ENCODE peak calls at places on chromosomes 12 and 14, in seven cellular contexts. X is hypothalamus, N is GM03348, D is nucleus accumbens, W is DMS153, M is RWPE2, C is substantia nigra. V is an unnamed sample.

GRCh38 chr14:49926803-49927202 is 33.9 kb downstream of the ARF6 start:
- DNase-seq in X (no peak), N (no peak), D (no peak), W (no peak), M (no peak), C (no peak), V (no peak)

GRCh38 chr12:4031703-4032291 is 158.6 kb upstream of the PARP11 start:
- DNase-seq in X (no peak), N (no peak), D (no peak), W (no peak), M (peak; percentile 86), C (no peak), V (no peak)

GRCh38 chr12:6963016-6963731 is 7.3 kb downstream of the PHB2 start:
- DNase-seq in X (no peak), N (no peak), D (no peak), W (peak; percentile 93), M (peak; percentile 96), C (no peak), V (no peak)

GRCh38 chr12:30180602-30181001 is 396.9 kb upstream of the TMTC1 start:
- DNase-seq in X (no peak), N (no peak), D (no peak), W (no peak), M (no peak), C (no peak), V (no peak)

GRCh38 chr14:62670526-62670925 is 374.7 kb downstream of the KCNH5 start:
- DNase-seq in X (no peak), N (no peak), D (no peak), W (no peak), M (no peak), C (no peak), V (no peak)

GRCh38 chr12:65725376-65725775 is 98.9 kb upstream of the HMGA2 start:
- DNase-seq in X (no peak), N (peak; percentile 43), D (no peak), W (no peak), M (no peak), C (no peak), V (no peak)

GRCh38 chr12:11014234-11014633 is 8.2 kb downstream of the TAS2R19 start:
- DNase-seq in X (no peak), N (no peak), D (no peak), W (no peak), M (no peak), C (no peak), V (no peak)

GRCh38 chr12:8860165-8860961 is 37.9 kb downstream of the A2ML1 start:
- DNase-seq in X (no peak), N (peak; percentile 66), D (no peak), W (no peak), M (no peak), C (no peak), V (no peak)

GRCh38 chr14:105150026-105150367 is 18.6 kb downstream of the JAG2 start:
- DNase-seq in X (no peak), N (no peak), D (no peak), W (no peak), M (peak; percentile 70), C (no peak), V (no peak)

GRCh38 chr12:42510823-42511222 is 78.7 kb downstream of the PRICKLE1 start:
- DNase-seq in X (no peak), N (no peak), D (no peak), W (no peak), M (no peak), C (no peak), V (no peak)

GRCh38 chr14:34368115-34368970 is 93.7 kb downstream of the SPTSSA start:
- DNase-seq in X (no peak), N (peak; percentile 70), D (no peak), W (peak; percentile 55), M (no peak), C (no peak), V (no peak)

GRCh38 chr12:7012024-7012607 is 6.2 kb downstream of the LPCAT3 start:
- DNase-seq in X (no peak), N (no peak), D (no peak), W (no peak), M (no peak), C (no peak), V (no peak)

GRCh38 chr12:70664463-70664862 is 27.2 kb upstream of the PTPRB start:
- DNase-seq in X (no peak), N (no peak), D (no peak), W (no peak), M (no peak), C (no peak), V (no peak)

GRCh38 chr12:47717443-47718193 is 7.7 kb downstream of the ENDOU start:
- DNase-seq in X (peak; percentile 30), N (peak; percentile 94), D (peak; percentile 25), W (peak; percentile 69), M (no peak), C (peak; percentile 79), V (peak; percentile 74)

GRCh38 chr12:62259311-62259992 is 752 bp upstream of the USP15 start:
- DNase-seq in X (no peak), N (no peak), D (no peak), W (peak; percentile 65), M (no peak), C (no peak), V (no peak)

GRCh38 chr14:67517083-67517482 is 16.0 kb upstream of the PLEKHH1 start:
- DNase-seq in X (peak; percentile 6), N (peak; percentile 50), D (no peak), W (no peak), M (no peak), C (peak; percentile 51), V (peak; percentile 69)

GRCh38 chr14:104419865-104420458 is 159.6 kb upstream of the C14orf180 start:
- DNase-seq in X (no peak), N (no peak), D (no peak), W (no peak), M (no peak), C (no peak), V (no peak)

GRCh38 chr12:102900389-102900788 is 16.7 kb downstream of the PAH start:
- DNase-seq in X (no peak), N (no peak), D (no peak), W (no peak), M (no peak), C (no peak), V (no peak)

GRCh38 chr12:51011960-51012359 is 14.2 kb downstream of the SLC11A2 start:
- DNase-seq in X (no peak), N (no peak), D (no peak), W (no peak), M (no peak), C (no peak), V (no peak)

GRCh38 chr12:2064078-2064507 is 11.3 kb downstream of the CACNA1C start:
- DNase-seq in X (no peak), N (peak; percentile 72), D (no peak), W (no peak), M (no peak), C (no peak), V (no peak)

GRCh38 chr14:104864267-104865068 is 600 bp upstream of the CEP170B start:
- DNase-seq in X (no peak), N (peak; percentile 44), D (no peak), W (no peak), M (peak; percentile 96), C (no peak), V (no peak)

GRCh38 chr14:84340938-84341337 is 1189.0 kb upstream of the FLRT2 start:
- DNase-seq in X (no peak), N (peak; percentile 11), D (no peak), W (no peak), M (no peak), C (no peak), V (no peak)

GRCh38 chr14:103833711-103834110 is 13.7 kb downstream of the PPP1R13B start:
- DNase-seq in X (no peak), N (no peak), D (no peak), W (no peak), M (no peak), C (no peak), V (no peak)

GRCh38 chr12:53200458-53201169 is 6.4 kb downstream of the ITGB7 start:
- DNase-seq in X (no peak), N (no peak), D (no peak), W (no peak), M (no peak), C (no peak), V (no peak)

GRCh38 chr12:62466018-62466595 is 519 bp upstream of the MON2 start:
- DNase-seq in X (peak; percentile 1), N (peak; percentile 81), D (no peak), W (no peak), M (no peak), C (peak; percentile 2), V (peak; percentile 57)

GRCh38 chr14:22796087-22796707 is 19.0 kb downstream of the SLC7A7 start:
- DNase-seq in X (no peak), N (no peak), D (no peak), W (no peak), M (no peak), C (no peak), V (no peak)

GRCh38 chr12:30863839-30864238 is 62.7 kb upstream of the TSPAN11 start:
- DNase-seq in X (no peak), N (no peak), D (no peak), W (no peak), M (no peak), C (no peak), V (no peak)

GRCh38 chr12:6923851-6924250 is 3.9 kb upstream of the ATN1 start:
- DNase-seq in X (no peak), N (no peak), D (no peak), W (no peak), M (no peak), C (no peak), V (no peak)

GRCh38 chr12:401235-402126 is at the start of gene CCDC77:
- DNase-seq in X (no peak), N (peak; percentile 99), D (no peak), W (no peak), M (peak; percentile 83), C (no peak), V (no peak)

GRCh38 chr14:80606347-80606772 is 335.2 kb downstream of the CEP128 start:
- DNase-seq in X (no peak), N (no peak), D (no peak), W (no peak), M (no peak), C (no peak), V (no peak)

GRCh38 chr14:61176686-61177085 is 104.5 kb downstream of the TMEM30B start:
- DNase-seq in X (no peak), N (no peak), D (no peak), W (no peak), M (no peak), C (no peak), V (no peak)

GRCh38 chr12:1575799-1576401 is 18.5 kb downstream of the FBXL14 start:
- DNase-seq in X (no peak), N (no peak), D (no peak), W (no peak), M (no peak), C (no peak), V (no peak)

GRCh38 chr14:104982548-104983230 is 2.9 kb upstream of the CLBA1 start:
- DNase-seq in X (no peak), N (no peak), D (no peak), W (no peak), M (peak; percentile 62), C (no peak), V (no peak)

GRCh38 chr12:93379432-93380308 is 1.9 kb downstream of the NUDT4 start:
- DNase-seq in X (no peak), N (no peak), D (no peak), W (no peak), M (no peak), C (no peak), V (no peak)

GRCh38 chr12:68180792-68181744 is 21.5 kb upstream of the IFNG start:
- DNase-seq in X (no peak), N (no peak), D (no peak), W (peak; percentile 77), M (no peak), C (no peak), V (no peak)

GRCh38 chr12:88111074-88111652 is 30.7 kb downstream of the CEP290 start:
- DNase-seq in X (no peak), N (peak; percentile 48), D (no peak), W (peak; percentile 31), M (no peak), C (no peak), V (no peak)

V was measured in anterior cingulate cortex.